ENCODE peak calls at places on chromosomes 6 and 20, in four cellular contexts. P, S, G and V are unnamed samples.

GRCh38 chr6:154598403-154598802 is 87.9 kb upstream of the CNKSR3 start:
- DNase-seq in P (no peak), S (no peak), G (no peak), V (no peak)

GRCh38 chr6:20657274-20657800 is 123.1 kb downstream of the CDKAL1 start:
- DNase-seq in P (no peak), S (no peak), G (no peak), V (no peak)

GRCh38 chr6:39387785-39388184 is 65.3 kb upstream of the KCNK16 start:
- DNase-seq in P (no peak), S (no peak), G (no peak), V (no peak)

GRCh38 chr20:37452236-37452635 is 68.8 kb upstream of the NNAT start:
- DNase-seq in P (no peak), S (no peak), G (no peak), V (no peak)

GRCh38 chr6:7991992-7992815 is 72.0 kb downstream of the BLOC1S5 start:
- DNase-seq in P (peak), S (no peak), G (no peak), V (peak)

GRCh38 chr6:161238076-161238869 is 35.6 kb downstream of the AGPAT4 start:
- DNase-seq in P (no peak), S (no peak), G (no peak), V (no peak)

GRCh38 chr6:27668442-27669275 is 195.8 kb upstream of the ZNF184 start:
- DNase-seq in P (peak), S (no peak), G (no peak), V (peak)

GRCh38 chr6:81511423-81511822 is 241.1 kb downstream of the TENT5A start:
- DNase-seq in P (peak), S (no peak), G (no peak), V (no peak)

GRCh38 chr20:47350181-47350550 is 6.3 kb downstream of the ZMYND8 start:
- DNase-seq in P (no peak), S (no peak), G (no peak), V (no peak)

GRCh38 chr6:13913226-13914001 is 11.3 kb upstream of the RNF182 start:
- DNase-seq in P (no peak), S (no peak), G (no peak), V (no peak)

GRCh38 chr20:17636523-17637412 is 45.3 kb downstream of the RRBP1 start:
- DNase-seq in P (peak), S (no peak), G (no peak), V (no peak)

DNA sequence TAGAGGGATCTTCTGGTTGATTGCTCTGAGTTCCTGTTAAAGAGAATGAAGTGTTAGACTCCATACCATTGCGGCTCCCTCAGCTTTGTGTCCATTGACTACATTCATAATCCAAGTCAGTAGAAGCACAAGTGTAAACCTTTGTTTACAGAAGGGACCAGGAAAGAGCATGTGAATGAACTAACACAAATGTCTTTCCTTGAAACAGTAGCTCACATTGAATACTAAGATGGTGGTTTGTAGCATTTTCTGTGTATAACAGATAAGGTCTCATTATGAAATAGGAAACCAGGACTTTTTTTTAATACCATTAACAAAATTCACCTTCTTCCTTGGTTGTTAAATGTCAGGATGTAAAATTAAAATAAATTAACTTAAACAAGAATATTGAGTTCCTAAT is 8.4 kb downstream of the STXBP5 start:
- DNase-seq in P (no peak), S (no peak), G (no peak), V (no peak)
- TF ChIP-seq CTCF in P (no peak), S (no peak), G (no peak), V (no peak)

GRCh38 chr6:142945446-142946180 is 637 bp upstream of the HIVEP2 start:
- DNase-seq in P (no peak), S (peak), G (peak), V (peak)
- TF ChIP-seq CTCF in P (no peak), S (no peak), G (no peak), V (no peak)

DNA sequence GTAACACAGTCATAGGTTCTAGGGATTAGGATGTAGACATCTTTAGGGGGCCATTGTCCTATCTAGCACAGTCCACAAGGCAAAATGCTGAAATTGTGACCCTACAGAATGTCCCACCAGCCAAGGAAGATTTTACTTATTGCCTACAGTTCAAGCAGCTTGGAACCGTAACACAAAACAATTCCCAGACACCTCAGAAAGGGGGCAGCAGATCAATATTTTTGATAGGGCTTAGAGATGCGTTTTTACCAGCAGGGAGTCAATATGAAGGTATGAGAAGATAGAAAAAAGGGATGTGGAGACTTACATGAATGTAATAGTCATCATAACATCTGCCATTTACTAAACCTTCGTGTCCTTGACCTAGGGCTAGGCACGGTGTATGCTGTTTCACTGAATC is 81.0 kb downstream of the TMEM170B start:
- DNase-seq in P (peak), S (no peak), G (no peak), V (no peak)
- TF ChIP-seq CTCF in P (peak), S (no peak), G (no peak), V (peak)

GRCh38 chr20:59514554-59514953 is 89.8 kb upstream of the PHACTR3 start:
- DNase-seq in P (no peak), S (no peak), G (no peak), V (no peak)

GRCh38 chr20:59515013-59515905 is 89.1 kb upstream of the PHACTR3 start:
- DNase-seq in P (peak), S (peak), G (peak), V (no peak)

GRCh38 chr20:59518881-59519706 is 85.2 kb upstream of the PHACTR3 start:
- DNase-seq in P (peak), S (no peak), G (no peak), V (peak)

GRCh38 chr20:59519707-59520014 is 84.7 kb upstream of the PHACTR3 start:
- DNase-seq in P (no peak), S (no peak), G (no peak), V (no peak)

DNA sequence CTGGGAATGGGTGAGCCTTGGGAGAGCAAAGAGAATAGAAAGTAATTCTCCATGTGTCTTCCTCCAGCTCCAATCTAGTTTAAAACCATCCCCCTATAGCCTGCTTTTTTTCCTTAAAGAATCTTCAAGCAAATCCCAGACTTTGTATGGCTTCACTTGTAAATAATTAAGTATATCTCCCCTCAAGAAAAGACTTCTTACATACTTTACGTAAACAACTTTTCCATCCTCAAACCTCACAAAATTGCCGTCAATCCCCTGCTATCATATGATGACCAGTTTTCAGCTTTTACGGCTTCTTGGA is 88.5 kb upstream of the PHACTR3 start:
- DNase-seq in P (no peak), S (no peak), G (no peak), V (no peak)
- TF ChIP-seq CTCF in P (no peak), S (no peak), G (no peak), V (no peak)

DNA sequence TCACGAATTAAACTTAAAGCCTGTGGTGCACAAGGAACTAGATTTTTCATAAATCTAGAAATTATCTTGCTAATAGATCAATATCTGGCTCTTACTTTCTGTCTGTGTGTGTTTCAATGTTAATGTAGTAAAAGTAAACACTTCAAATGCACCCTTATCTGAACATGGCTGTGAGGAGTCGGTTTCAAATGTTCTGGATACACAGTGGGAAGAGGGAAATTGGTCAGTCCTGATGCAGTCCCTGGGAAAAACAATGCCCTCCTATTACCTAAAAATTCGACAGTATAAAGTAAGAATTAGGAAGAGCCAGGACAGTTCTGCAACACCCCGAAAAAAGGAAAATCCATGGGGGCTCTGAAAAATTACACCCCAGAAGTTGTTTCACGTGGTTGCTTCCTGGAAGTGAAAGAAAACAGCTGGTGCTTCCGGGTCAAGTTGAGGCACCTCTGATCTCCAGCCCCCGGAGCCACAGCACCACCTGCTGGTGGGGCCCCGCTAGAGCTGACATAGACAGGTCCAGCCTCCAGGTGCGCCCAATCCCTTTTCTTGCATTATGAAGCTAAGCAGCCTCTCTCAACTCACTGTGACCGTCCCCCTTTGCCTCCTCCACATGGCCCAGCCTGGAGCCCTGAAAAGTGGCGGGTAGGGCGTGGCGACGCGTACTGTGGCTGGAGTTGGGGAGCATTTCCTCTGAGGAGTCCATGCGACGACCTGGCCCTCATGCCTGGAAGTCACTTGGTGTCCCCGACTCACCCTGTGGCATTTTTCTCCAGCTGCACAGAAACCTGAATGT is 8.3 kb downstream of the SEMG2 start:
- DNase-seq in P (peak), S (no peak), G (no peak), V (peak)
- TF ChIP-seq CTCF in P (peak), S (no peak), G (peak), V (peak)

GRCh38 chr6:33956206-33956605 is 152.4 kb upstream of the MLN start:
- DNase-seq in P (no peak), S (no peak), G (no peak), V (no peak)

GRCh38 chr6:33959661-33960344 is 156.0 kb upstream of the MLN start:
- DNase-seq in P (no peak), S (no peak), G (no peak), V (no peak)

GRCh38 chr6:33957391-33958207 is 153.8 kb upstream of the MLN start:
- DNase-seq in P (no peak), S (no peak), G (no peak), V (no peak)

GRCh38 chr6:33958863-33959651 is 155.3 kb upstream of the MLN start:
- DNase-seq in P (no peak), S (no peak), G (no peak), V (no peak)

GRCh38 chr6:33958208-33958862 is 154.5 kb upstream of the MLN start:
- DNase-seq in P (peak), S (no peak), G (no peak), V (no peak)
- TF ChIP-seq CTCF in P (peak), S (no peak), G (no peak), V (peak)

GRCh38 chr6:44312901-44313788 is at the start of gene AARS2:
- DNase-seq in P (peak), S (peak), G (peak), V (peak)
- TF ChIP-seq CTCF in P (peak), S (peak), G (peak), V (peak)

GRCh38 chr6:116461563-116462507 is 660 bp downstream of the CALHM6 start:
- DNase-seq in P (peak), S (peak), G (no peak), V (peak)
- TF ChIP-seq CTCF in P (no peak), S (no peak), G (no peak), V (no peak)

GRCh38 chr20:57526067-57526884 is 1.3 kb upstream of the CTCFL start:
- DNase-seq in P (no peak), S (no peak), G (no peak), V (no peak)
- TF ChIP-seq CTCF in P (no peak), S (no peak), G (no peak), V (no peak)

DNA sequence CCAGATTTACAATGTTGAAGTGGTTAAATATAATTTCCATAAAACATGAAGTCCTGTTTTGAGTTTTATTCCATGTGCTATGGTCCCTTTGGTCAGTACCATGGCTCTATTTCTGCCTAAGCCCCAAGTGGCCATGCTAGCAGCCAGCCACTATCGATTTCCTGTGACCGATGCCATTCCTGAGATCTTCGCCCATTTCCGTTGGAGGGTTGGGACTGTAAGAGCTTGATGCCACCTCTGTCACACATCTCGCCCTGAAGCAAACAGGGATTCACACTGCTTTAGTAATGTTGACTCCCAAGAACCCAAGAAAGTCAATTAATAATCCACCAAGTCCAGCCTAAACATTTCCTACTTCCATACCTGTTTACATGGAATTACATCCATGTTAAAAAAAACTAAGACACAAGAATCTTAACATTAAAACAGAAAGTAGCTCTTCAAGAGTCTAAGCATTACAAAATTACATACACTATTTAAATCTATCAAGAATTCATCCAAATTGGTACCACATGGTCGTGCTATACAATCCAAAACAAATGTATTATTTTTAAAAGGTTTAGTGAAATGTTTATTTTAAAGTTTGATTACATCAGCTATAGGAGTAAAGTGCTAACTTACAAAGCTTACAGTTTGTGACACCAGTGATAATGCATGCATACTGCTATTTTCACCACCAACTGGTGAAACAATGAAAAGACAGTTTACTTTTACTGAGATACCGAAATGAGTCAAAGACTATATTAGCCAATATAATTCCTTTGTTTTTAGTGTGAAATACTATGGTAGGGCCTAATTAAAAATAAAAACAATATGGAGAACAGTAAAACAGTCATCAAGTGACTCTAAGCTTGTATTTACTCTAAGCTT is 2.5 kb downstream of the RBM39 start:
- DNase-seq in P (peak), S (no peak), G (no peak), V (no peak)
- TF ChIP-seq CTCF in P (peak), S (peak), G (no peak), V (no peak)